ENCODE peak calls at places on chromosomes 6 and 20, in seven cellular contexts. B is pancreas, M is GM10248, Q is cardiac muscle cell, V is IMR-90, S is body of pancreas, W is fibroblast of mammary gland. G is an unnamed sample.

GRCh38 chr6:1686117-1687098 is 76.7 kb downstream of the FOXC1 start:
- DNase-seq in S (no peak), M (no peak), W (peak; percentile 94), B (no peak), Q (peak; percentile 27), V (peak; percentile 96), G (peak; percentile 98)

GRCh38 chr6:40916816-40917215 is 122.2 kb downstream of the UNC5CL start:
- DNase-seq in V (no peak), Q (no peak), M (no peak), S (no peak), B (no peak), W (no peak), G (no peak)

GRCh38 chr20:18904624-18905023 is 91.0 kb downstream of the SCP2D1 start:
- DNase-seq in W (no peak), S (no peak), B (no peak), M (no peak), V (no peak), Q (no peak), G (no peak)

GRCh38 chr6:150093397-150093796 is 24.5 kb upstream of the ULBP3 start:
- DNase-seq in S (no peak), Q (no peak), B (no peak), M (no peak), W (no peak), V (no peak), G (no peak)

GRCh38 chr20:3162080-3162611 is 2.5 kb upstream of the FASTKD5 start:
- DNase-seq in B (peak; percentile 46), M (no peak), V (no peak), Q (no peak), S (peak; percentile 59), W (no peak), G (no peak)

GRCh38 chr6:122352958-122353357 is 46.5 kb upstream of the HSF2 start:
- DNase-seq in B (no peak), Q (no peak), W (no peak), V (no peak), S (no peak), M (no peak), G (no peak)

GRCh38 chr6:148508401-148509151 is 165.9 kb downstream of the SASH1 start:
- DNase-seq in V (peak; percentile 83), Q (no peak), M (no peak), B (no peak), S (no peak), W (peak; percentile 93), G (no peak)

GRCh38 chr6:112018619-112019416 is 35.1 kb upstream of the CCN6 start:
- DNase-seq in W (peak; percentile 76), S (peak; percentile 59), Q (no peak), B (peak; percentile 36), V (no peak), M (no peak), G (no peak)

GRCh38 chr6:41027799-41028617 is 11.0 kb downstream of the UNC5CL start:
- DNase-seq in M (peak; percentile 91), W (peak; percentile 57), Q (peak; percentile 80), V (peak; percentile 44), S (peak; percentile 85), B (peak; percentile 80), G (peak; percentile 60)

GRCh38 chr20:36344517-36345132 is 38.5 kb downstream of the DLGAP4 start:
- DNase-seq in W (peak; percentile 41), M (peak; percentile 48), V (peak; percentile 42), B (peak; percentile 27), Q (peak; percentile 93), S (peak; percentile 41), G (peak; percentile 38)

GRCh38 chr6:130366011-130366963 is at the start of gene TMEM200A:
- DNase-seq in B (no peak), M (peak; percentile 36), S (peak; percentile 12), Q (peak; percentile 54), W (peak; percentile 72), V (peak; percentile 51), G (peak; percentile 20)

GRCh38 chr20:63740501-63741353 is 1.2 kb downstream of the SLC2A4RG start:
- DNase-seq in Q (peak; percentile 84), V (peak; percentile 86), W (peak; percentile 89), M (peak; percentile 65), B (peak; percentile 95), S (peak; percentile 94), G (peak; percentile 71)

GRCh38 chr6:158439255-158439654 is 120.6 kb upstream of the TMEM181 start:
- DNase-seq in Q (no peak), V (no peak), S (no peak), B (no peak), M (peak; percentile 88), W (no peak), G (no peak)

GRCh38 chr6:116111552-116112528 is 11.2 kb downstream of the NT5DC1 start:
- DNase-seq in S (peak; percentile 33), W (peak; percentile 61), B (no peak), M (no peak), Q (peak; percentile 60), V (peak; percentile 44), G (peak; percentile 59)

GRCh38 chr6:4125933-4126864 is 9.2 kb downstream of the ECI2 start:
- DNase-seq in Q (no peak), M (no peak), B (no peak), S (no peak), W (peak; percentile 93), V (peak; percentile 90), G (peak; percentile 90)

GRCh38 chr6:105621564-105622175 is 218.8 kb upstream of the PREP start:
- DNase-seq in M (no peak), Q (no peak), V (no peak), S (no peak), W (no peak), B (no peak), G (no peak)

GRCh38 chr6:116714761-116715160 is 33.8 kb downstream of the KPNA5 start:
- DNase-seq in S (no peak), Q (no peak), W (no peak), V (no peak), B (no peak), M (no peak), G (no peak)

GRCh38 chr6:46279874-46280273 is 109.1 kb upstream of the ENPP5 start:
- DNase-seq in W (peak; percentile 62), S (no peak), M (no peak), B (no peak), V (no peak), Q (no peak), G (peak; percentile 8)

GRCh38 chr6:115896538-115897129 is 164.1 kb downstream of the FRK start:
- DNase-seq in V (peak; percentile 29), B (no peak), M (peak; percentile 18), Q (peak; percentile 49), S (peak; percentile 19), W (peak; percentile 53), G (peak; percentile 52)

GRCh38 chr20:55667024-55667423 is 338.3 kb downstream of the CBLN4 start:
- DNase-seq in W (no peak), M (no peak), Q (no peak), V (no peak), S (no peak), B (no peak), G (no peak)

GRCh38 chr6:7615611-7616383 is 25.8 kb downstream of the SNRNP48 start:
- DNase-seq in W (peak; percentile 71), V (peak; percentile 65), Q (peak; percentile 64), S (peak; percentile 74), M (peak; percentile 56), B (peak; percentile 33), G (peak; percentile 67)

GRCh38 chr20:3470627-3471396 is at the start of gene ATRN:
- DNase-seq in V (peak; percentile 89), W (peak; percentile 86), B (peak; percentile 89), M (peak; percentile 97), Q (peak; percentile 91), S (peak; percentile 91), G (peak; percentile 68)

DNA sequence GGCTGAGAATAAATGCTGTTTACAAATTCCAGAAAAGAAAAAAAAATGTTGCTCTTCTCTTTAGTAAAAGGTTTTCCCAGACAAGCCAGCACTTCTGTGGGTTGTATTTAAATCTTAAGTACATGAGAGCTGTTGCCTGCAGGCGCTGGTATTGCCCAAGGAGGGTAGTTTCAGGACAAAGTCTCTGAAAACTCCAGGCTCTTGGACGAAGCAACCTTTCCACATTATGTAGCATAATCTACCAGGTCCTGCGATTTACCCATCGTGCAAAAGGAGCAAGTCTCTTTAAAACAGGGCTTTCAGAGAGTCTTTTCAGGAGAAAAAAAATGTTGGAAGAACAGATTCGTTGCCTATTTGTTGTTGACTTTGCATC is 65.6 kb downstream of the PLG start:
- DNase-seq in Q (no peak), V (no peak), S (no peak), M (no peak), W (no peak), B (no peak), G (no peak)
- TF ChIP-seq CTCF in Q (no peak), V (no peak), S (no peak), M (no peak), W (no peak), B (no peak), G (no peak)

DNA sequence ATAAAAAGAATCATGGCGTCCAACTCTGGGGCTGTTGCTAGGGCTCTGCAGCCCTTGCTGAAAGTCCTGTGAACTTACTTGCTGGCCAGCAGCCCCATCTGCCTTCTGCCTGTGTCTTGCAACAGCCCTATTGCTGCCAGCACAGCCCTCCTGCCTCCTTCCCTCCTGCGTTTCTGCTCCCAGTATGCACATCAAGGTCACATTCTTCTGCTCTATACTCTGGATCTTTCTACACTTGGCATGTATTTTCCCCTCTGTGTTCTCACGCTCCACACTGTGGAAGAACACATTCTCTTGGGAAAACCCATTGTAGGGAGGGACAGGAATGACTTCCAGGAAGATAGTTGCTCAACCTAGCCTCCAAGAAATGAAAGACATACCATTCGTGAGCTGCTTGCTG is 80.9 kb upstream of the PHACTR2 start:
- DNase-seq in S (peak; percentile 35), Q (no peak), W (peak; percentile 75), M (no peak), V (peak; percentile 71), B (no peak), G (no peak)
- TF ChIP-seq CTCF in S (no peak), Q (peak; percentile 18), W (no peak), M (no peak), V (no peak), B (no peak), G (no peak)

DNA sequence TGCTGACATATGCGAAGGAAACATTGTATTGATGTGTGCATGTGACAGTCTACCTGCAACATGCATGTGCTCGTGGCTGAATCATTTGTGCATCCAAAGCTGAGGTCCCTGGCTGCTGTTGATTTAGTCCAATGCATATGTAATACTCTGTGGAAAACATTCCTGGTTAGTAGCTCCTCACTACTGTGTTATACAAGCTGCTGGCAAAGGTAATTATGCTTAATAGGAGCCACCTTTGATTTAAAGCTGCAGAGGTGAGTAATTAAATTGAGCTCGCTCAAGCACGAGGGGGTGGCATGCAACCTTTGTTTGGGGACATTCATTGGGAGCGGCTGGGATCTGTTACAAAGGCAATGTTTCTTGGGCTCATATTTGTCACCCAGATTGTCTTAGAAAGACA is 24.6 kb downstream of the TSHZ2 start:
- DNase-seq in B (no peak), W (no peak), S (no peak), V (no peak), M (no peak), Q (no peak), G (no peak)
- TF ChIP-seq CTCF in B (no peak), W (no peak), S (no peak), V (no peak), M (no peak), Q (no peak), G (no peak)

DNA sequence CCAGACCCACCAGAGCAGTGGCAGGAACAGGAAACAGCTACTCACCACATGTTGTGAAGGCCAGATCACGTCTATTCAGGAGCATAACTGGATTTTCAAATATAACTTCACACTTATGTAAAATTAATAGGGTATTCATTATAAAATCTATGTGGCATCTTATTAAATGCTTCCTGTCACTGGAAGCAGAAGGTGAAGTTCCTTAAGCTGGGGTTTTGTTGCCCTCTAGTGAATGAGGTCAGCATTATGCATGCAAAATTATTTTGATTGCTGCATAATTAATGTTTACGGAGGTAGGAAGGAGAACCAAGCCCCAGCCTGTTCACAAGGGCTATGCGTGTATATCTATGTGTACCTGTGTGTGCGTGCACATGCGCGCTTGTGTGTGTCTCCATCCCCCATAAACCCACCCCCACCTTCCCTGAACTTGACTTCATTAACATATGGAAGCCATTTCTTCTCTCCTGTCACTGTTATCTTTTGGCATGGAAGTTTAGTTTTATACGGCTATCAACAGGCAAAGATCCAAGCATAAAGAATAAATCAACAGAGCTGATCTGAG is 90.3 kb upstream of the CDH4 start:
- DNase-seq in V (no peak), Q (no peak), W (peak; percentile 41), B (no peak), M (no peak), S (no peak), G (no peak)
- TF ChIP-seq CTCF in V (peak; percentile 32), Q (no peak), W (peak; percentile 39), B (no peak), M (no peak), S (no peak), G (no peak)